ENCODE peak calls at places on chromosomes 3 and 15, in five cellular contexts. One of them, this sample, is unnamed.

GRCh38 chr15:72778796-72779195 is 4.8 kb downstream of the ADPGK start:
- DNase-seq in upper lobe of left lung: no peak
- DNase-seq in stomach: no peak
- DNase-seq in SJSA1: no peak
- DNase-seq in lower lobe of right lung: no peak
- DNase-seq in this sample: peak

GRCh38 chr15:51133140-51133630 is 38.5 kb upstream of the TNFAIP8L3 start:
- DNase-seq in SJSA1: no peak
- DNase-seq in stomach: no peak
- DNase-seq in lower lobe of right lung: no peak
- DNase-seq in upper lobe of left lung: no peak
- DNase-seq in this sample: no peak

GRCh38 chr3:45499529-45499928 is 95.0 kb upstream of the LIMD1 start:
- DNase-seq in lower lobe of right lung: no peak
- DNase-seq in upper lobe of left lung: no peak
- DNase-seq in stomach: no peak
- DNase-seq in SJSA1: peak
- DNase-seq in this sample: peak

GRCh38 chr15:28111552-28111951 is 12.4 kb upstream of the OCA2 start:
- DNase-seq in lower lobe of right lung: no peak
- DNase-seq in upper lobe of left lung: no peak
- DNase-seq in stomach: no peak
- DNase-seq in SJSA1: no peak
- DNase-seq in this sample: no peak

GRCh38 chr15:66936115-66936863 is 129.1 kb upstream of the SMAD3 start:
- DNase-seq in stomach: no peak
- DNase-seq in lower lobe of right lung: no peak
- DNase-seq in SJSA1: peak
- DNase-seq in upper lobe of left lung: peak
- DNase-seq in this sample: peak

GRCh38 chr3:15728766-15729165 is 69.0 kb downstream of the ANKRD28 start:
- DNase-seq in stomach: no peak
- DNase-seq in SJSA1: no peak
- DNase-seq in upper lobe of left lung: no peak
- DNase-seq in lower lobe of right lung: no peak
- DNase-seq in this sample: no peak

GRCh38 chr3:4990061-4990460 is 10.8 kb downstream of the BHLHE40 start:
- DNase-seq in stomach: no peak
- DNase-seq in lower lobe of right lung: no peak
- DNase-seq in upper lobe of left lung: no peak
- DNase-seq in SJSA1: no peak
- DNase-seq in this sample: peak

GRCh38 chr3:17111556-17111955 is 226.8 kb downstream of the PLCL2 start:
- DNase-seq in SJSA1: no peak
- DNase-seq in stomach: no peak
- DNase-seq in upper lobe of left lung: no peak
- DNase-seq in lower lobe of right lung: no peak
- DNase-seq in this sample: peak

GRCh38 chr3:101677436-101678286 is 729 bp upstream of the ZBTB11 start:
- DNase-seq in SJSA1: no peak
- DNase-seq in stomach: no peak
- DNase-seq in lower lobe of right lung: no peak
- DNase-seq in upper lobe of left lung: peak
- DNase-seq in this sample: no peak

GRCh38 chr3:193812791-193813505 is 219.9 kb downstream of the OPA1 start:
- DNase-seq in stomach: no peak
- DNase-seq in upper lobe of left lung: no peak
- DNase-seq in lower lobe of right lung: no peak
- DNase-seq in SJSA1: no peak
- DNase-seq in this sample: no peak

GRCh38 chr3:69791111-69791510 is 51.8 kb downstream of the MITF start:
- DNase-seq in stomach: peak
- DNase-seq in upper lobe of left lung: no peak
- DNase-seq in lower lobe of right lung: peak
- DNase-seq in SJSA1: no peak
- DNase-seq in this sample: peak

GRCh38 chr3:56980798-56981390 is 79.6 kb upstream of the SPATA12 start:
- DNase-seq in stomach: peak
- DNase-seq in SJSA1: peak
- DNase-seq in upper lobe of left lung: no peak
- DNase-seq in lower lobe of right lung: no peak
- DNase-seq in this sample: peak

GRCh38 chr3:131454501-131454900 is 48.3 kb downstream of the MRPL3 start:
- DNase-seq in upper lobe of left lung: no peak
- DNase-seq in SJSA1: no peak
- DNase-seq in lower lobe of right lung: no peak
- DNase-seq in stomach: no peak
- DNase-seq in this sample: peak

GRCh38 chr3:12221663-12222062 is 63.0 kb upstream of the TIMP4 start:
- DNase-seq in stomach: no peak
- DNase-seq in SJSA1: no peak
- DNase-seq in upper lobe of left lung: no peak
- DNase-seq in lower lobe of right lung: no peak
- DNase-seq in this sample: no peak

GRCh38 chr3:60986552-60986951 is 264.7 kb downstream of the FHIT start:
- DNase-seq in lower lobe of right lung: no peak
- DNase-seq in upper lobe of left lung: no peak
- DNase-seq in stomach: no peak
- DNase-seq in SJSA1: no peak
- DNase-seq in this sample: no peak

GRCh38 chr15:82545002-82545401 is 4.7 kb upstream of the RPS17 start:
- DNase-seq in SJSA1: no peak
- DNase-seq in stomach: no peak
- DNase-seq in upper lobe of left lung: no peak
- DNase-seq in lower lobe of right lung: no peak
- DNase-seq in this sample: no peak

GRCh38 chr3:174810256-174810655 is 48.9 kb upstream of the NAALADL2 start:
- DNase-seq in upper lobe of left lung: no peak
- DNase-seq in SJSA1: no peak
- DNase-seq in stomach: no peak
- DNase-seq in lower lobe of right lung: no peak
- DNase-seq in this sample: no peak

GRCh38 chr3:188721312-188721711 is 450.5 kb upstream of the TPRG1 start:
- DNase-seq in SJSA1: no peak
- DNase-seq in stomach: no peak
- DNase-seq in lower lobe of right lung: no peak
- DNase-seq in upper lobe of left lung: no peak
- DNase-seq in this sample: no peak

GRCh38 chr3:153706706-153707105 is 414.5 kb upstream of the ARHGEF26 start:
- DNase-seq in stomach: no peak
- DNase-seq in upper lobe of left lung: no peak
- DNase-seq in SJSA1: no peak
- DNase-seq in lower lobe of right lung: no peak
- DNase-seq in this sample: no peak

GRCh38 chr3:138594150-138594934 is at the start of gene CEP70:
- DNase-seq in upper lobe of left lung: peak
- DNase-seq in SJSA1: peak
- DNase-seq in stomach: peak
- DNase-seq in lower lobe of right lung: peak
- DNase-seq in this sample: peak

GRCh38 chr3:23953523-23953922 is 8.4 kb downstream of the NR1D2 start:
- DNase-seq in SJSA1: no peak
- DNase-seq in lower lobe of right lung: no peak
- DNase-seq in stomach: no peak
- DNase-seq in upper lobe of left lung: no peak
- DNase-seq in this sample: no peak

GRCh38 chr3:51099794-51100542 is 285.1 kb upstream of the MANF start:
- DNase-seq in lower lobe of right lung: no peak
- DNase-seq in upper lobe of left lung: no peak
- DNase-seq in stomach: peak
- DNase-seq in SJSA1: peak
- DNase-seq in this sample: peak

GRCh38 chr3:170809021-170809974 is 60.7 kb downstream of the RPL22L1 start:
- DNase-seq in stomach: no peak
- DNase-seq in lower lobe of right lung: no peak
- DNase-seq in upper lobe of left lung: no peak
- DNase-seq in SJSA1: peak
- DNase-seq in this sample: peak

GRCh38 chr3:10344147-10344943 is 23.4 kb upstream of the SEC13 start:
- DNase-seq in stomach: peak
- DNase-seq in upper lobe of left lung: peak
- DNase-seq in SJSA1: peak
- DNase-seq in lower lobe of right lung: no peak
- DNase-seq in this sample: peak

DNA sequence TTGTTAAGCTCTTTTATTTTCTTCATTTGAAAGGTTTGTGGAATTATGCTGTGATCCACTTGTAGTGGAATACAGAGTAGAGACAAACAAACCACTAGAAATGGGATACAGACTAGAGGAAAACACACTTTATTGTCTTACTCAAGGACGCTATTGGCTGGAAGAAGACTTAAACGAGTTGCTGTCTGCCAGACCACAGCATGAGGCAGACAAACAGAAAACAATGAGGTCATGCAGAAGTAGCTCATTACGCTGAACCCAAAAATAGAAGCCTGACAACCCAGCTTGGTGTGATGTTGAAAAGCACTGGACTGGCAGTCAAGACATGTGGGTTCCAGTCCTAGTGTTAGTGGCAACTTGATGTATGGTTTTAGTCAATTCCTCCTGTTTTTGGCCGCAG is 62.4 kb upstream of the P3H2 start:
- DNase-seq in upper lobe of left lung: no peak
- DNase-seq in SJSA1: peak
- DNase-seq in stomach: no peak
- DNase-seq in lower lobe of right lung: no peak
- DNase-seq in this sample: peak
- H3K27ac ChIP-seq in upper lobe of left lung: no peak
- H3K27ac ChIP-seq in SJSA1: peak
- H3K27ac ChIP-seq in stomach: no peak
- H3K27ac ChIP-seq in lower lobe of right lung: no peak
- H3K27ac ChIP-seq in this sample: peak

GRCh38 chr3:41180396-41180795 is 18.9 kb upstream of the CTNNB1 start:
- DNase-seq in lower lobe of right lung: no peak
- DNase-seq in upper lobe of left lung: no peak
- DNase-seq in SJSA1: no peak
- DNase-seq in stomach: no peak
- DNase-seq in this sample: no peak
- H3K27ac ChIP-seq in lower lobe of right lung: no peak
- H3K27ac ChIP-seq in upper lobe of left lung: no peak
- H3K27ac ChIP-seq in SJSA1: no peak
- H3K27ac ChIP-seq in stomach: no peak
- H3K27ac ChIP-seq in this sample: no peak

GRCh38 chr15:85554852-85555521 is 174.6 kb downstream of the AKAP13 start:
- DNase-seq in stomach: no peak
- DNase-seq in lower lobe of right lung: no peak
- DNase-seq in SJSA1: no peak
- DNase-seq in upper lobe of left lung: no peak
- DNase-seq in this sample: no peak
- H3K27ac ChIP-seq in stomach: no peak
- H3K27ac ChIP-seq in lower lobe of right lung: peak
- H3K27ac ChIP-seq in SJSA1: no peak
- H3K27ac ChIP-seq in upper lobe of left lung: peak
- H3K27ac ChIP-seq in this sample: no peak

DNA sequence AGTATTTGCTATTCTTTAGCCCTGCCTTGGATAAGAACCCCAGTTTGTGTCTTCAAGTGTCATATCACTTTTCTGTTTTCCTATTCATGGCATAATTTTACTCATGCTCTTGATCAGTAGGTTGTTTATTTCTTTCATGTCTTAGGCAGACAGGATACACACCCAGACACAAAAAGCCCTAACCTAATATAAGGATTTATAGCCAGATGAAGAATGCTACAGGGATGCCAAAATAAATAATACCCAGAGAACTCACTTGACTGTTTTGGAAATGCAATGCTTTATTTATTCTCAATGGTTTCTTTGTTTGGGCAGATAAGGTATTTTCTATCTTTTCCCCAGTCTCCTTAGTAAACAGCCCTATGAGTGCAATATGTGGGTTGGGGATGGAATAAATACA is 423.9 kb upstream of the PDZRN3 start:
- DNase-seq in SJSA1: no peak
- DNase-seq in lower lobe of right lung: no peak
- DNase-seq in upper lobe of left lung: no peak
- DNase-seq in stomach: no peak
- DNase-seq in this sample: no peak
- H3K27ac ChIP-seq in SJSA1: no peak
- H3K27ac ChIP-seq in lower lobe of right lung: no peak
- H3K27ac ChIP-seq in upper lobe of left lung: no peak
- H3K27ac ChIP-seq in stomach: no peak
- H3K27ac ChIP-seq in this sample: no peak

GRCh38 chr3:129783470-129783869 is 110.0 kb downstream of the TMCC1 start:
- DNase-seq in lower lobe of right lung: no peak
- DNase-seq in stomach: no peak
- DNase-seq in upper lobe of left lung: no peak
- DNase-seq in SJSA1: peak
- DNase-seq in this sample: peak
- H3K27ac ChIP-seq in lower lobe of right lung: no peak
- H3K27ac ChIP-seq in stomach: no peak
- H3K27ac ChIP-seq in upper lobe of left lung: no peak
- H3K27ac ChIP-seq in SJSA1: peak
- H3K27ac ChIP-seq in this sample: peak

DNA sequence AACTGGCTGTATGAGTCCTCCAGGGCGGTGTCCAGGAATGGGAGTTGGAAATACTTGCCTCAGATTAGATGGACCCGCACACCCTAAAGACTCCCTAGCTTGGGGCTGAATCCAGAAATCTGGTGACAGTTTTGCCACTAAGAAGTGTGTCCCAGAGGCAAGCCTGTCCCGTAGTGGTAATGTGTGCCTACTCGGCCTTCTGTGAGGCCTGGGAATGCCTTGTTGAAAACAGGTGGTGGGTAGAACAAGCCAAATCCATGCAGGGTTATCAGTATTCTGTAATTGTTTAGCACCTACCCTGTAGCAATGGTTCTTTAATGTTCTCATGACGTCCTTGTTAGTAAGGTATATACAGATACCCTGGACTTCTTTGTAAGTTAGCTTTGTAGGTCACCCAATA is 1.6 kb downstream of the C3orf52 start:
- DNase-seq in upper lobe of left lung: no peak
- DNase-seq in stomach: peak
- DNase-seq in lower lobe of right lung: no peak
- DNase-seq in SJSA1: no peak
- DNase-seq in this sample: no peak
- H3K27ac ChIP-seq in upper lobe of left lung: no peak
- H3K27ac ChIP-seq in stomach: peak
- H3K27ac ChIP-seq in lower lobe of right lung: peak
- H3K27ac ChIP-seq in SJSA1: no peak
- H3K27ac ChIP-seq in this sample: no peak

DNA sequence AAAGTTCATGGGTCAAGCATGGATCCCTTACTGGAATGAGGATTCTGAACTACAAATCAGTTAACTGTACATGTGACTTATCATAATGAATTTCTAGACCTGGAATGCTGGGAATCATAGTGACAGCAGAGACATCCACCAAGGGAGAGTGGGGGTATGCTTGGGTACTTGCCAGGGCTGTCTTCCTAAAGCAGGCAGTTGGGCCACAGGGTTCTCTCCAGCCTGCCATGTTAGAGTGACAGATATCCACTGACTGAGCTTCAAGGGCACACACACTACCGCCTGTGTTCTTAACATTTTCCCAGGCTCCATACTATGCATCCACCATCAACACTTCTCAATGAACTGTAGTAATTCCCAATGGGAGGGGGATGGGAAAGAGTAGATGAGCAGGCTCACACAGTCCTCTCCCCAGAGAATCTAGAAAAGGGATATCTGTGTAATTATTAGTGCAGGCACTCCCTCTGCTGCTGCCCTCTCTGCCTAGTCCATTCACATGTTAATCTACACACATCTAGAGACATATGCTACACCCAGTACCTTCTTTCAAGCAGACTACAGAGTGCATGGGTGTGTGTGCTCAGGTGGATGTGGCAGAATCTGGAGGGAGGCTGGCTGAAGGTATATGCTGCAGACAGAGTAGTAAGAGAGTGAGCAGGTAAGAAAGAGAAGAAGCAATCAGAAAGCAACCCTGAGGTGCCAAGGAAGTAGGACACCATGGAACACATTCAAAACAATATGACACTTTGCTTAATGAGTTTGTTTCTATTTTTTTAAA is 3.7 kb downstream of the FSTL1 start:
- DNase-seq in lower lobe of right lung: no peak
- DNase-seq in upper lobe of left lung: no peak
- DNase-seq in SJSA1: no peak
- DNase-seq in stomach: no peak
- DNase-seq in this sample: no peak
- H3K27ac ChIP-seq in lower lobe of right lung: no peak
- H3K27ac ChIP-seq in upper lobe of left lung: no peak
- H3K27ac ChIP-seq in SJSA1: peak
- H3K27ac ChIP-seq in stomach: no peak
- H3K27ac ChIP-seq in this sample: peak

This sample was measured in GM23248.